ENCODE peak calls at places on chromosomes 2 and 18, in seven cellular contexts. K is Daoy, D is brain microvascular endothelial cell, U is ovary, V is KBM-7, C is cortex of kidney, N is NCI-H345. B is an unnamed sample.

GRCh38 chr2:230905448-230906430 is 19.3 kb downstream of the GPR55 start:
- DNase-seq in K (no peak), U (peak), V (no peak), D (peak), C (no peak), N (peak), B (no peak)

GRCh38 chr18:13276530-13277520 is 58.3 kb downstream of the LDLRAD4 start:
- DNase-seq in U (no peak), C (peak), D (no peak), K (no peak), V (no peak), N (no peak), B (no peak)

GRCh38 chr2:19854596-19855235 is 47.1 kb downstream of the TTC32 start:
- DNase-seq in C (no peak), V (no peak), U (no peak), N (no peak), D (no peak), K (no peak), B (no peak)

GRCh38 chr2:235493402-235493774 is 455 bp upstream of the AGAP1 start:
- DNase-seq in D (peak), C (no peak), V (no peak), K (no peak), N (peak), U (no peak), B (no peak)

GRCh38 chr2:175167076-175167791 is 769 bp downstream of the ATF2 start:
- DNase-seq in N (peak), K (peak), C (no peak), D (no peak), V (no peak), U (peak), B (no peak)

GRCh38 chr18:5073026-5073944 is 123.8 kb downstream of the AKAIN1 start:
- DNase-seq in D (peak), C (no peak), U (no peak), K (peak), V (peak), N (peak), B (peak)

GRCh38 chr18:28143725-28144124 is 33.2 kb downstream of the CDH2 start:
- DNase-seq in N (no peak), C (no peak), K (no peak), U (no peak), D (no peak), V (no peak), B (no peak)

GRCh38 chr2:174621323-174621722 is 23.7 kb upstream of the WIPF1 start:
- DNase-seq in V (peak), K (no peak), N (no peak), C (no peak), D (no peak), U (no peak), B (no peak)

GRCh38 chr2:171541202-171541884 is 19.1 kb downstream of the CYBRD1 start:
- DNase-seq in C (no peak), K (no peak), U (no peak), D (no peak), N (no peak), V (peak), B (peak)

GRCh38 chr2:28970464-28971160 is 10.5 kb upstream of the TOGARAM2 start:
- DNase-seq in V (no peak), D (no peak), K (no peak), C (no peak), U (no peak), N (no peak), B (no peak)

GRCh38 chr2:191245046-191245868 is at the start of gene MYO1B:
- DNase-seq in C (no peak), D (peak), U (peak), V (peak), K (peak), N (peak), B (peak)

GRCh38 chr2:231347081-231347480 is 48.4 kb upstream of the B3GNT7 start:
- DNase-seq in C (no peak), U (no peak), D (no peak), V (no peak), K (no peak), N (no peak), B (no peak)

GRCh38 chr2:175930504-175930903 is 71.6 kb downstream of the LNPK start:
- DNase-seq in V (no peak), U (no peak), C (no peak), K (no peak), D (no peak), N (no peak), B (no peak)

GRCh38 chr2:157492189-157492773 is 48.4 kb upstream of the CYTIP start:
- DNase-seq in N (peak), K (peak), V (peak), U (peak), C (no peak), D (peak), B (peak)

GRCh38 chr18:2183432-2183831 is 387.9 kb downstream of the METTL4 start:
- DNase-seq in C (no peak), U (no peak), D (no peak), K (no peak), V (no peak), N (no peak), B (no peak)

GRCh38 chr2:24592436-24593100 is 101.5 kb downstream of the NCOA1 start:
- DNase-seq in K (no peak), U (no peak), N (no peak), D (no peak), C (no peak), V (no peak), B (no peak)

GRCh38 chr2:216188956-216189355 is 79.8 kb downstream of the XRCC5 start:
- DNase-seq in K (no peak), V (no peak), U (no peak), C (no peak), D (no peak), N (no peak), B (no peak)

GRCh38 chr18:46452820-46453219 is 204.2 kb downstream of the LOXHD1 start:
- DNase-seq in V (no peak), U (no peak), C (no peak), D (no peak), K (peak), N (peak), B (no peak)

GRCh38 chr18:37483221-37483971 is 82.2 kb downstream of the CELF4 start:
- DNase-seq in V (peak), D (peak), U (no peak), C (no peak), K (peak), N (no peak), B (peak)

GRCh38 chr2:57698935-57699449 is 347.6 kb upstream of the VRK2 start:
- DNase-seq in V (no peak), N (no peak), D (no peak), C (no peak), U (no peak), K (no peak), B (no peak)

GRCh38 chr2:220991972-220992371 is 580.1 kb downstream of the EPHA4 start:
- DNase-seq in D (no peak), N (no peak), V (no peak), K (no peak), C (no peak), U (no peak), B (no peak)

GRCh38 chr18:32271649-32272324 is 81.9 kb downstream of the MEP1B start:
- DNase-seq in K (peak), V (peak), N (peak), U (no peak), C (no peak), D (no peak), B (no peak)

GRCh38 chr2:173754169-173754568 is 211.0 kb downstream of the SP3 start:
- DNase-seq in V (no peak), N (no peak), K (no peak), C (no peak), D (no peak), U (no peak), B (no peak)

GRCh38 chr18:44682181-44682870 is 1.6 kb downstream of the SETBP1 start:
- DNase-seq in N (peak), C (no peak), V (no peak), U (peak), D (no peak), K (peak), B (peak)

GRCh38 chr18:10003866-10004265 is 90.0 kb downstream of the VAPA start:
- DNase-seq in U (no peak), K (no peak), V (no peak), C (no peak), N (no peak), D (no peak), B (no peak)

GRCh38 chr2:163878718-163879117 is 142.9 kb upstream of the FIGN start:
- DNase-seq in C (no peak), K (peak), V (peak), U (no peak), D (peak), N (no peak), B (peak)

GRCh38 chr18:67243799-67244587 is 272.5 kb downstream of the DSEL start:
- DNase-seq in K (no peak), N (no peak), V (no peak), U (no peak), C (no peak), D (peak), B (no peak)

GRCh38 chr2:120224256-120224655 is 1.1 kb upstream of the TMEM185B start:
- DNase-seq in D (no peak), C (no peak), V (no peak), U (no peak), N (peak), K (no peak), B (no peak)

GRCh38 chr2:47013383-47013782 is 97.8 kb upstream of the MCFD2 start:
- DNase-seq in U (no peak), V (no peak), D (no peak), N (no peak), C (no peak), K (no peak), B (no peak)

GRCh38 chr2:127887452-127888219 is 1.9 kb upstream of the AMMECR1L start:
- DNase-seq in U (peak), N (no peak), V (no peak), C (no peak), D (no peak), K (no peak), B (no peak)

GRCh38 chr18:35697869-35698268 is 116.3 kb downstream of the GALNT1 start:
- DNase-seq in D (no peak), U (no peak), C (no peak), N (no peak), K (peak), V (no peak), B (no peak)

GRCh38 chr2:72220170-72220569 is 72.5 kb upstream of the CYP26B1 start:
- DNase-seq in D (no peak), N (no peak), U (no peak), K (peak), V (peak), C (no peak), B (no peak)

B was measured in testis.